ENCODE peak calls at places on chromosomes 6 and 20, in six cellular contexts. One of them, this sample, is unnamed.

GRCh38 chr6:165585060-165585459 is 78.0 kb downstream of the PDE10A start:
- DNase-seq in HFF-Myc: no peak
- DNase-seq in lung: no peak
- DNase-seq in kidney epithelial cell: no peak
- DNase-seq in cardiac fibroblast: peak; percentile 87
- DNase-seq in left lung: no peak
- DNase-seq in this sample: peak; percentile 50

GRCh38 chr6:127518212-127518709 is 874 bp downstream of the MTCL3 start:
- DNase-seq in HFF-Myc: no peak
- DNase-seq in lung: no peak
- DNase-seq in kidney epithelial cell: no peak
- DNase-seq in cardiac fibroblast: no peak
- DNase-seq in left lung: no peak
- DNase-seq in this sample: no peak

GRCh38 chr6:53461682-53462081 is 83.2 kb downstream of the GCLC start:
- DNase-seq in HFF-Myc: no peak
- DNase-seq in lung: no peak
- DNase-seq in kidney epithelial cell: no peak
- DNase-seq in cardiac fibroblast: no peak
- DNase-seq in left lung: no peak
- DNase-seq in this sample: no peak

GRCh38 chr6:6920984-6921313 is 186.8 kb upstream of the RREB1 start:
- DNase-seq in HFF-Myc: no peak
- DNase-seq in lung: no peak
- DNase-seq in kidney epithelial cell: no peak
- DNase-seq in cardiac fibroblast: no peak
- DNase-seq in left lung: no peak
- DNase-seq in this sample: no peak

GRCh38 chr6:105402090-105402980 is 547 bp downstream of the PREP start:
- DNase-seq in HFF-Myc: no peak
- DNase-seq in lung: no peak
- DNase-seq in kidney epithelial cell: no peak
- DNase-seq in cardiac fibroblast: peak; percentile 58
- DNase-seq in left lung: peak; percentile 90
- DNase-seq in this sample: peak; percentile 48

GRCh38 chr20:51394706-51395105 is 147.8 kb downstream of the NFATC2 start:
- DNase-seq in HFF-Myc: no peak
- DNase-seq in lung: no peak
- DNase-seq in kidney epithelial cell: no peak
- DNase-seq in cardiac fibroblast: no peak
- DNase-seq in left lung: no peak
- DNase-seq in this sample: no peak

GRCh38 chr6:151481752-151482151 is 12.1 kb upstream of the CCDC170 start:
- DNase-seq in HFF-Myc: no peak
- DNase-seq in lung: no peak
- DNase-seq in kidney epithelial cell: no peak
- DNase-seq in cardiac fibroblast: peak; percentile 19
- DNase-seq in left lung: no peak
- DNase-seq in this sample: no peak

GRCh38 chr20:53390780-53391179 is 202.9 kb downstream of the ZNF217 start:
- DNase-seq in HFF-Myc: no peak
- DNase-seq in lung: no peak
- DNase-seq in kidney epithelial cell: no peak
- DNase-seq in cardiac fibroblast: no peak
- DNase-seq in left lung: no peak
- DNase-seq in this sample: no peak

GRCh38 chr6:157513004-157513603 is 132.1 kb downstream of the ZDHHC14 start:
- DNase-seq in HFF-Myc: no peak
- DNase-seq in lung: no peak
- DNase-seq in kidney epithelial cell: no peak
- DNase-seq in cardiac fibroblast: no peak
- DNase-seq in left lung: no peak
- DNase-seq in this sample: no peak

GRCh38 chr6:34056301-34056700 is 89.6 kb downstream of the GRM4 start:
- DNase-seq in HFF-Myc: peak; percentile 46
- DNase-seq in lung: peak; percentile 67
- DNase-seq in kidney epithelial cell: peak; percentile 26
- DNase-seq in cardiac fibroblast: peak; percentile 66
- DNase-seq in left lung: peak; percentile 87
- DNase-seq in this sample: peak; percentile 41

GRCh38 chr6:32175322-32175710 is 568 bp downstream of the AGPAT1 start:
- DNase-seq in HFF-Myc: no peak
- DNase-seq in lung: no peak
- DNase-seq in kidney epithelial cell: no peak
- DNase-seq in cardiac fibroblast: no peak
- DNase-seq in left lung: no peak
- DNase-seq in this sample: no peak

GRCh38 chr6:168005796-168006195 is 8.3 kb downstream of the KIF25 start:
- DNase-seq in HFF-Myc: no peak
- DNase-seq in lung: no peak
- DNase-seq in kidney epithelial cell: no peak
- DNase-seq in cardiac fibroblast: no peak
- DNase-seq in left lung: no peak
- DNase-seq in this sample: no peak

GRCh38 chr6:12961761-12962160 is 245.2 kb downstream of the PHACTR1 start:
- DNase-seq in HFF-Myc: no peak
- DNase-seq in lung: no peak
- DNase-seq in kidney epithelial cell: no peak
- DNase-seq in cardiac fibroblast: no peak
- DNase-seq in left lung: no peak
- DNase-seq in this sample: no peak

GRCh38 chr6:44631968-44632367 is 244.5 kb downstream of the CDC5L start:
- DNase-seq in HFF-Myc: no peak
- DNase-seq in lung: no peak
- DNase-seq in kidney epithelial cell: no peak
- DNase-seq in cardiac fibroblast: peak; percentile 37
- DNase-seq in left lung: no peak
- DNase-seq in this sample: no peak

GRCh38 chr6:157063176-157063934 is 260.0 kb downstream of the TMEM242 start:
- DNase-seq in HFF-Myc: no peak
- DNase-seq in lung: no peak
- DNase-seq in kidney epithelial cell: no peak
- DNase-seq in cardiac fibroblast: no peak
- DNase-seq in left lung: no peak
- DNase-seq in this sample: no peak

GRCh38 chr20:20017852-20018245 is 687 bp downstream of the NAA20 start:
- DNase-seq in HFF-Myc: no peak
- DNase-seq in lung: no peak
- DNase-seq in kidney epithelial cell: no peak
- DNase-seq in cardiac fibroblast: no peak
- DNase-seq in left lung: no peak
- DNase-seq in this sample: no peak

GRCh38 chr20:48823476-48823875 is 4.3 kb downstream of the PREX1 start:
- DNase-seq in HFF-Myc: no peak
- DNase-seq in lung: no peak
- DNase-seq in kidney epithelial cell: no peak
- DNase-seq in cardiac fibroblast: no peak
- DNase-seq in left lung: no peak
- DNase-seq in this sample: no peak

GRCh38 chr20:49400904-49401303 is 81.6 kb downstream of the KCNB1 start:
- DNase-seq in HFF-Myc: no peak
- DNase-seq in lung: no peak
- DNase-seq in kidney epithelial cell: no peak
- DNase-seq in cardiac fibroblast: peak; percentile 15
- DNase-seq in left lung: no peak
- DNase-seq in this sample: peak; percentile 72

DNA sequence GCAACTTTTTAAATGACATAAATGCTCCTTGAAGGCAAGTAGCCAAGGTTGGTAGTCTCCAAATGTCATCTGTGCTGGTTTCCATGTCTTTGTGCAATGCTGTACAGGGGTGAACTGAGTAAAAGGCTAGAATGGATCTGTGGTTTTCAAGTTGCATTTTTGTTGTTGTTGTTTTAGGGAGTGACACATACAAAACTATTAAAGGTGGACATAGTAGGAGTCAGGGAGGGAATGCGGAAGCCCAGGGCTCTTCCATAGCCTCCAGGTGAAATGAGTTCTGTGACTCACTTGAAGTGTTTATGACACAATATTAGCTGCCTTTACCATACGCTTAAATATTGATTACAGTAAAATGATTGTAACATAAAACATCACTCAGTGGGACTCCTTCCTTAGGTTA is 22.5 kb upstream of the QKI start:
- DNase-seq in HFF-Myc: no peak
- DNase-seq in lung: no peak
- DNase-seq in kidney epithelial cell: no peak
- DNase-seq in cardiac fibroblast: peak; percentile 28
- DNase-seq in left lung: no peak
- DNase-seq in this sample: no peak
- H3K4me3 ChIP-seq in HFF-Myc: no peak overlapping the region
- H3K4me3 ChIP-seq in lung: no peak overlapping the region
- H3K4me3 ChIP-seq in kidney epithelial cell: no peak overlapping the region
- H3K4me3 ChIP-seq in cardiac fibroblast: no peak overlapping the region
- H3K4me3 ChIP-seq in left lung: no peak overlapping the region
- H3K4me3 ChIP-seq in this sample: no peak overlapping the region

GRCh38 chr6:78629154-78629721 is 238.1 kb upstream of the IRAK1BP1 start:
- DNase-seq in HFF-Myc: no peak
- DNase-seq in lung: no peak
- DNase-seq in kidney epithelial cell: no peak
- DNase-seq in cardiac fibroblast: peak; percentile 53
- DNase-seq in left lung: peak; percentile 63
- DNase-seq in this sample: no peak
- H3K4me3 ChIP-seq in HFF-Myc: peak overlapping the region; percentile 21
- H3K4me3 ChIP-seq in lung: no peak overlapping the region
- H3K4me3 ChIP-seq in kidney epithelial cell: peak overlapping the region; percentile 35
- H3K4me3 ChIP-seq in cardiac fibroblast: peak overlapping the region; percentile 46
- H3K4me3 ChIP-seq in left lung: peak overlapping the region; percentile 12
- H3K4me3 ChIP-seq in this sample: peak overlapping the region; percentile 38

GRCh38 chr6:107128577-107128976 is 13.3 kb upstream of the BEND3 start:
- DNase-seq in HFF-Myc: no peak
- DNase-seq in lung: no peak
- DNase-seq in kidney epithelial cell: no peak
- DNase-seq in cardiac fibroblast: peak; percentile 32
- DNase-seq in left lung: no peak
- DNase-seq in this sample: no peak

GRCh38 chr6:107123501-107123900 is 8.2 kb upstream of the BEND3 start:
- DNase-seq in HFF-Myc: no peak
- DNase-seq in lung: no peak
- DNase-seq in kidney epithelial cell: no peak
- DNase-seq in cardiac fibroblast: no peak
- DNase-seq in left lung: no peak
- DNase-seq in this sample: no peak

GRCh38 chr6:107124934-107125348 is 9.6 kb upstream of the BEND3 start:
- DNase-seq in HFF-Myc: no peak
- DNase-seq in lung: no peak
- DNase-seq in kidney epithelial cell: no peak
- DNase-seq in cardiac fibroblast: no peak
- DNase-seq in left lung: no peak
- DNase-seq in this sample: no peak

GRCh38 chr6:107128175-107128574 is 12.9 kb upstream of the BEND3 start:
- DNase-seq in HFF-Myc: no peak
- DNase-seq in lung: no peak
- DNase-seq in kidney epithelial cell: no peak
- DNase-seq in cardiac fibroblast: peak; percentile 75
- DNase-seq in left lung: no peak
- DNase-seq in this sample: no peak

GRCh38 chr6:107125771-107126170 is 10.5 kb upstream of the BEND3 start:
- DNase-seq in HFF-Myc: no peak
- DNase-seq in lung: no peak
- DNase-seq in kidney epithelial cell: no peak
- DNase-seq in cardiac fibroblast: no peak
- DNase-seq in left lung: no peak
- DNase-seq in this sample: no peak
- H3K4me3 ChIP-seq in HFF-Myc: no peak overlapping the region
- H3K4me3 ChIP-seq in lung: no peak overlapping the region
- H3K4me3 ChIP-seq in kidney epithelial cell: no peak overlapping the region
- H3K4me3 ChIP-seq in cardiac fibroblast: no peak overlapping the region
- H3K4me3 ChIP-seq in left lung: no peak overlapping the region
- H3K4me3 ChIP-seq in this sample: no peak overlapping the region

GRCh38 chr20:38875170-38875993 is 50.8 kb upstream of the FAM83D start:
- DNase-seq in HFF-Myc: no peak
- DNase-seq in lung: no peak
- DNase-seq in kidney epithelial cell: no peak
- DNase-seq in cardiac fibroblast: no peak
- DNase-seq in left lung: no peak
- DNase-seq in this sample: no peak

GRCh38 chr20:38873050-38873581 is 53.1 kb upstream of the FAM83D start:
- DNase-seq in HFF-Myc: no peak
- DNase-seq in lung: no peak
- DNase-seq in kidney epithelial cell: no peak
- DNase-seq in cardiac fibroblast: no peak
- DNase-seq in left lung: no peak
- DNase-seq in this sample: no peak

GRCh38 chr20:38872491-38873049 is 53.6 kb upstream of the FAM83D start:
- DNase-seq in HFF-Myc: no peak
- DNase-seq in lung: no peak
- DNase-seq in kidney epithelial cell: no peak
- DNase-seq in cardiac fibroblast: no peak
- DNase-seq in left lung: no peak
- DNase-seq in this sample: no peak

GRCh38 chr20:38872036-38872435 is 54.2 kb upstream of the FAM83D start:
- DNase-seq in HFF-Myc: no peak
- DNase-seq in lung: no peak
- DNase-seq in kidney epithelial cell: no peak
- DNase-seq in cardiac fibroblast: no peak
- DNase-seq in left lung: no peak
- DNase-seq in this sample: no peak

DNA sequence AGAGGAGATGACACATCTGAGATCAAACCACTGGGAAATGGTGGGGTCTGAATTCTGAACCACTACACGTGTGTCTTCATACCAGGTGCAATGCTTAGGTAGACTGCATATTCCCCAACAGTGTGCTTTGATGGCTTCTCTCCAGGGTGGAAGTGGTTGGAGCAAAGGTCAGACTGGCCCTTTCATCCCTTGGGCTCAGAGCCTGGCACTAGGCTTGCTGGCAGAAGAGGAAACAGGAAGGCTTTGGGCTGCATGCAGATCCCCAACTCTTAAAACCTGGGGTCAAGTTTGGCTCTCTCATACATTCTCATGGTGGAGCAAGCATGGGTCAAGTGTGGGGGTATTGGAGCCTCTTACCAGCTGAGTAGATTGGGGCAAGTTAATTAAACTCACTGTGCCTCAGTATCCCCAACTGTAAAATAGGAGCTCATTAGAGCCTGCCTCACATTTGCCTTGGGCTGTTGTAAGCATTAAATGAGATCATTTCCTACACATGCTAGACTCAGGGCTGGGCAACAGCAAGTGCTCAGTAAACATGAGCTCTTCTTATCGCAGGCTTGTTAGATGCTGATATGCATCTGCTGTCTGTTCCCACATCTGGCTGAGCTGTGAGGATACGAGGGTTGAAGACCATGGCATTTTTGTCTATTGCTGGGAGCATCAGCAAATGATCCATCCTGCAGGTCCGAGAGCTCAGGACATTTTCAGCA is 51.6 kb upstream of the FAM83D start:
- DNase-seq in HFF-Myc: no peak
- DNase-seq in lung: no peak
- DNase-seq in kidney epithelial cell: no peak
- DNase-seq in cardiac fibroblast: no peak
- DNase-seq in left lung: no peak
- DNase-seq in this sample: no peak
- H3K4me3 ChIP-seq in HFF-Myc: no peak overlapping the region
- H3K4me3 ChIP-seq in lung: no peak overlapping the region
- H3K4me3 ChIP-seq in kidney epithelial cell: no peak overlapping the region
- H3K4me3 ChIP-seq in cardiac fibroblast: no peak overlapping the region
- H3K4me3 ChIP-seq in left lung: no peak overlapping the region
- H3K4me3 ChIP-seq in this sample: no peak overlapping the region